ENCODE peak calls at places on chromosomes 6 and 20, in five cellular contexts. M is SK-N-SH, T is H1, I is K562, K is HepG2. C is an unnamed sample.

GRCh38 chr6:26155066-26155925 is 68.1 kb downstream of the HFE start:
- DNase-seq in M (peak; percentile 51), T (no peak), I (no peak), K (peak; percentile 43), C (no peak)

GRCh38 chr6:131749023-131749422 is 38.2 kb upstream of the CTAGE9 start:
- DNase-seq in M (no peak), T (no peak), I (no peak), K (no peak), C (no peak)

GRCh38 chr6:78484181-78485064 is 382.9 kb upstream of the IRAK1BP1 start:
- DNase-seq in M (no peak), T (no peak), I (no peak), K (no peak), C (no peak)

GRCh38 chr6:142902636-142903053 is 42.3 kb downstream of the HIVEP2 start:
- DNase-seq in M (peak; percentile 19), T (no peak), I (no peak), K (peak; percentile 85), C (no peak)

GRCh38 chr6:139423037-139423698 is 48.7 kb upstream of the CITED2 start:
- DNase-seq in M (no peak), T (no peak), I (no peak), K (no peak), C (no peak)

GRCh38 chr6:105135907-105136432 is 43.8 kb downstream of the POPDC3 start:
- DNase-seq in M (no peak), T (no peak), I (no peak), K (no peak), C (no peak)

GRCh38 chr6:43509142-43509983 is 783 bp downstream of the LRRC73 start:
- DNase-seq in M (peak; percentile 66), T (peak; percentile 68), I (no peak), K (no peak), C (no peak)

GRCh38 chr6:3987072-3987471 is 91.9 kb downstream of the FAM217A start:
- DNase-seq in M (no peak), T (no peak), I (no peak), K (no peak), C (no peak)

GRCh38 chr20:4814696-4815252 is 93.1 kb downstream of the PRND start:
- DNase-seq in M (no peak), T (no peak), I (no peak), K (no peak), C (peak; percentile 47)

GRCh38 chr6:134520181-134521115 is 202.5 kb upstream of the SGK1 start:
- DNase-seq in M (no peak), T (no peak), I (no peak), K (no peak), C (no peak)

GRCh38 chr20:37798312-37798711 is 104.5 kb downstream of the CTNNBL1 start:
- DNase-seq in M (no peak), T (no peak), I (no peak), K (no peak), C (no peak)

GRCh38 chr20:46872315-46873211 is 22.1 kb upstream of the EYA2 start:
- DNase-seq in M (peak; percentile 20), T (no peak), I (peak; percentile 27), K (no peak), C (no peak)

GRCh38 chr20:50027611-50028105 is 44.9 kb downstream of the SNAI1 start:
- DNase-seq in M (peak; percentile 92), T (no peak), I (peak; percentile 49), K (no peak), C (no peak)

GRCh38 chr20:10747019-10747418 is 73.2 kb upstream of the JAG1 start:
- DNase-seq in M (no peak), T (no peak), I (no peak), K (no peak), C (no peak)

GRCh38 chr20:31704225-31705119 is 18.2 kb downstream of the BCL2L1 start:
- DNase-seq in M (no peak), T (no peak), I (no peak), K (peak; percentile 100), C (no peak)

GRCh38 chr20:12327205-12327604 is 409.5 kb downstream of the BTBD3 start:
- DNase-seq in M (no peak), T (no peak), I (no peak), K (no peak), C (no peak)
- TF ChIP-seq TAF1 in M (no peak), T (no peak), I (no peak), K (no peak), C (no peak)

GRCh38 chr6:41555326-41556300 is 9.4 kb downstream of the FOXP4 start:
- DNase-seq in M (no peak), T (no peak), I (no peak), K (no peak), C (no peak)

GRCh38 chr6:41559655-41560439 is 13.7 kb downstream of the FOXP4 start:
- DNase-seq in M (no peak), T (no peak), I (no peak), K (no peak), C (no peak)

GRCh38 chr6:41560440-41561192 is 14.4 kb downstream of the FOXP4 start:
- DNase-seq in M (no peak), T (peak; percentile 80), I (peak; percentile 37), K (no peak), C (peak; percentile 89)

GRCh38 chr6:41557305-41557704 is 11.1 kb downstream of the FOXP4 start:
- DNase-seq in M (no peak), T (no peak), I (no peak), K (no peak), C (no peak)

DNA sequence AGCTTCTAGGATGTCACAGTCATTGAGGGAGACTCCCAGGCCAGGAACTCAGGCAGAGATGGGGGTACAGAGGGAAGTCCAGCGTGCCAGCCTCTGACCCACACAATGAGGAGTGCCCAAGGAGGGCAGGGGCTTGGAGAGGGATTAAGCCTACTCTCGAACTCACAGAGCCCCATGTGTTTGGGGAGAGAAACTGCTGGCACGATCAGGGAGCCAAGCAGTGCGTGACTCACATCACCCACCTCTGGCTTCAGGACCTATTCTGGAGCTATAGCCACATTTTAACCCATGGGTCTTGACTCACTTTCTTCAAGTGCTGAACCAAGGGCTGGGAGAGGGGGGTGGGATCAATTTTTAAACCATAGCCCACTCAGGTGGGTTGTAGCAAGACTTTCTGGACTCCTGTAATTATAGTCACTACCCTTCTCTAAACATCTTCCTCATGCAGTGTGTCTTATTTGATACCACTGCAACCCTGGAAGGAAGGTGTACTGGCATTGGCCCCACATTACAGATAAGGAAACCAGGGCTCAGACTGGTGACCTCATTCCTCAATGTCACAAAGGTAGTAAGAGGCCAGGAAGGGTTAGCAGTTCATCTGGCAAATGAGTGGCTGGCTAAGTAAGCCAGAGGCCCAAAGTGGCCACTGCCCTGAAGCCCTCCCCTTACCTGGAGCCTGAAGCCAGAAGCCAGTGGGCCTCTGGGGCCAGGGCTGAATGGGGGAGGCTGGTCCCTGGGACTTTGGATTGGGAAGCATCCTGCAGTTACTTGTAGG is 12.0 kb downstream of the FOXP4 start:
- DNase-seq in M (no peak), T (no peak), I (no peak), K (no peak), C (no peak)
- TF ChIP-seq TAF1 in M (no peak), T (no peak), I (no peak), K (no peak), C (no peak)

GRCh38 chr6:130158548-130158947 is 64.2 kb downstream of the SAMD3 start:
- DNase-seq in M (no peak), T (no peak), I (no peak), K (no peak), C (no peak)
- TF ChIP-seq TAF1 in M (no peak), T (no peak), I (no peak), K (no peak), C (no peak)

DNA sequence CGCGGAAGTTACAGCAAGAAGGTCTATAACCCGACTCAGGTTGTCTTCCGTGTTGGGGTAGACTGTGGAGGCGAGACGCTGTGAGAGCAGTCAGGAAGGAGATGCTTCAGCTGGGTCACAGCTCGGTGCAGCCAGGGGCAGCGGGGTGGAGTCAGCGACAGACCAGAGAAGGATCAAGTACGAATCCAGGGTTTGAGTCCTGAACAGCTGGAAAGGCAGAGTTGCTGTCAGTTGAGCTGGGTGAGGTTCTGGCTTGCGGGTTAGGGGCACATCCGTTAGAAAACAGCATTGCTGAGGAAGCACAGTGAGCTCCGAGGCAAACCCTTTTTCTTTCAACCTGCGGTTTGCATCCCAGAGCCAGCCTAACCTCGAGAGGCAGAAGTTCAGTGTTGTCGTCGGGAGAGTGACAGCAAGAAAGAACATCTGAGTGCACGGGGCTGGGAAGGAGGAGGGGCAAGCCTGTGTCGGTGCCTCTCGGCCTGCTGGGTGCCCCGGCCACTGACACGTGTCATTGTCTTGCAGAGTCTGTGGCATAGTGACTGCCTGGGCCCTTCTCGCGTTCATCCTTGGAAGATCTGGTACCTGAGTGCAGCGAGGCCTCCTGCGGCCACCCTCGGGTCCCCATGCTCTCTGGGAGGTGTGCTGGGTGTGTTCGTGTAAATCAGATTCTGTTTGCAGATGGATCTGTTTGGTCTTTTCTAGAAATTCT is 20.0 kb downstream of the PNLDC1 start:
- DNase-seq in M (no peak), T (no peak), I (no peak), K (no peak), C (no peak)
- TF ChIP-seq TAF1 in M (no peak), T (no peak), I (no peak), K (no peak), C (no peak)

GRCh38 chr6:163188746-163189145 is 225.8 kb upstream of the QKI start:
- DNase-seq in M (no peak), T (no peak), I (no peak), K (no peak), C (no peak)
- TF ChIP-seq TAF1 in M (no peak), T (no peak), I (no peak), K (no peak), C (no peak)

DNA sequence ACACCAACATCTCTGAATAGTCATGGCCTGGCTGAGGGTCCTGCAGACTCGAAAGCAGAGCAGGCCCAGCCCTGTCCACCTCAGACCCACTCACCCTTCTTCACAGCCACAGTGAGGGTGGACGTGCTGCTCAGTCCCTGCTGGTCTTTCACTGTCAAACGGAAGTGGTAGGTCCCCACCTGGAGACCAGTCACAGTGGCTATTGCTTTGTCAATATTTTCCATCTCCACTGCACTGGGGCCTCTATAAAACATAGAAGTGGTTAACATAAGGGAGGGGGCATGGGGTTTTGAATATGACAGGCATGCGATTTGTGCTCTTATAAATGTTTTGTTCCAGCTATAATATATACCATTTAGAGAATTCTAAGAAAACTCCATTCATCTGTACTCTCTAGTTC is 73.9 kb downstream of the ALDH5A1 start:
- DNase-seq in M (no peak), T (no peak), I (no peak), K (no peak), C (no peak)
- TF ChIP-seq TAF1 in M (no peak), T (no peak), I (no peak), K (no peak), C (no peak)

GRCh38 chr6:149903938-149904611 is 6.2 kb upstream of the RAET1E start:
- DNase-seq in M (no peak), T (no peak), I (no peak), K (no peak), C (no peak)
- TF ChIP-seq TAF1 in M (no peak), T (no peak), I (no peak), K (no peak), C (no peak)

GRCh38 chr6:11366183-11366933 is 133.9 kb upstream of the NEDD9 start:
- DNase-seq in M (no peak), T (no peak), I (no peak), K (no peak), C (peak; percentile 36)

GRCh38 chr6:11368264-11368663 is 135.8 kb upstream of the NEDD9 start:
- DNase-seq in M (no peak), T (no peak), I (no peak), K (peak; percentile 24), C (no peak)

GRCh38 chr6:11367638-11368199 is 135.3 kb upstream of the NEDD9 start:
- DNase-seq in M (no peak), T (no peak), I (no peak), K (peak; percentile 100), C (no peak)

GRCh38 chr6:11368760-11369159 is 136.3 kb upstream of the NEDD9 start:
- DNase-seq in M (no peak), T (no peak), I (no peak), K (no peak), C (no peak)

GRCh38 chr6:11366934-11367637 is 134.6 kb upstream of the NEDD9 start:
- DNase-seq in M (no peak), T (no peak), I (no peak), K (no peak), C (no peak)
- TF ChIP-seq TAF1 in M (no peak), T (no peak), I (no peak), K (no peak), C (no peak)

C was measured in GM12891.